ENCODE peak calls at places on chromosomes 7 and 10, in ten cellular contexts. One of them, this sample, is unnamed. For H3K4me1, the result is how much of the 10 kb centered on the place peaks cover.

GRCh38 chr7:1895664-1896515 is 225.8 kb downstream of the ELFN1 start:
- DNase-seq in prostate gland: no peak
- DNase-seq in CD8-positive, alpha-beta memory T cell: no peak
- DNase-seq in neural progenitor cell: no peak
- DNase-seq in GM23248: no peak
- DNase-seq in psoas muscle: peak
- DNase-seq in colonic mucosa: no peak
- DNase-seq in fibroblast of lung: no peak
- DNase-seq in right cardiac atrium: peak
- DNase-seq in right lobe of liver: peak
- DNase-seq in this sample: no peak

GRCh38 chr7:142817506-142817905 is 37.4 kb upstream of the EPHB6 start:
- DNase-seq in right lobe of liver: no peak
- DNase-seq in prostate gland: no peak
- DNase-seq in GM23248: no peak
- DNase-seq in right cardiac atrium: no peak
- DNase-seq in psoas muscle: no peak
- DNase-seq in CD8-positive, alpha-beta memory T cell: no peak
- DNase-seq in colonic mucosa: no peak
- DNase-seq in fibroblast of lung: no peak
- DNase-seq in neural progenitor cell: no peak
- DNase-seq in this sample: no peak

GRCh38 chr10:131689016-131689415 is 211.8 kb upstream of the PPP2R2D start:
- DNase-seq in GM23248: no peak
- DNase-seq in neural progenitor cell: peak
- DNase-seq in colonic mucosa: no peak
- DNase-seq in psoas muscle: no peak
- DNase-seq in fibroblast of lung: no peak
- DNase-seq in prostate gland: no peak
- DNase-seq in CD8-positive, alpha-beta memory T cell: no peak
- DNase-seq in right cardiac atrium: no peak
- DNase-seq in right lobe of liver: no peak
- DNase-seq in this sample: no peak

GRCh38 chr10:33352154-33352553 is 17.7 kb upstream of the NRP1 start:
- DNase-seq in prostate gland: no peak
- DNase-seq in GM23248: peak
- DNase-seq in right lobe of liver: no peak
- DNase-seq in neural progenitor cell: no peak
- DNase-seq in psoas muscle: no peak
- DNase-seq in right cardiac atrium: no peak
- DNase-seq in fibroblast of lung: peak
- DNase-seq in colonic mucosa: no peak
- DNase-seq in CD8-positive, alpha-beta memory T cell: no peak
- DNase-seq in this sample: no peak

GRCh38 chr10:127405221-127405620 is 143.9 kb upstream of the NPS start:
- DNase-seq in right lobe of liver: no peak
- DNase-seq in colonic mucosa: no peak
- DNase-seq in GM23248: peak
- DNase-seq in right cardiac atrium: no peak
- DNase-seq in neural progenitor cell: no peak
- DNase-seq in prostate gland: no peak
- DNase-seq in CD8-positive, alpha-beta memory T cell: no peak
- DNase-seq in fibroblast of lung: peak
- DNase-seq in psoas muscle: no peak
- DNase-seq in this sample: no peak

GRCh38 chr10:16945566-16945965 is 128.3 kb upstream of the RSU1 start:
- DNase-seq in neural progenitor cell: no peak
- DNase-seq in fibroblast of lung: no peak
- DNase-seq in GM23248: peak
- DNase-seq in psoas muscle: no peak
- DNase-seq in colonic mucosa: no peak
- DNase-seq in right cardiac atrium: no peak
- DNase-seq in CD8-positive, alpha-beta memory T cell: no peak
- DNase-seq in prostate gland: no peak
- DNase-seq in right lobe of liver: no peak
- DNase-seq in this sample: no peak

GRCh38 chr7:27636326-27637006 is 26.2 kb downstream of the HIBADH start:
- DNase-seq in colonic mucosa: no peak
- DNase-seq in CD8-positive, alpha-beta memory T cell: no peak
- DNase-seq in neural progenitor cell: peak
- DNase-seq in fibroblast of lung: peak
- DNase-seq in prostate gland: no peak
- DNase-seq in right cardiac atrium: no peak
- DNase-seq in GM23248: no peak
- DNase-seq in psoas muscle: no peak
- DNase-seq in right lobe of liver: no peak
- DNase-seq in this sample: no peak

GRCh38 chr10:61903184-61903990 is 1.9 kb downstream of the ARID5B start:
- DNase-seq in right cardiac atrium: peak
- DNase-seq in CD8-positive, alpha-beta memory T cell: peak
- DNase-seq in neural progenitor cell: peak
- DNase-seq in right lobe of liver: peak
- DNase-seq in fibroblast of lung: peak
- DNase-seq in GM23248: peak
- DNase-seq in psoas muscle: peak
- DNase-seq in prostate gland: peak
- DNase-seq in colonic mucosa: peak
- DNase-seq in this sample: peak

GRCh38 chr7:20797174-20798080 is 10.7 kb upstream of the SP8 start:
- DNase-seq in right cardiac atrium: no peak
- DNase-seq in neural progenitor cell: peak
- DNase-seq in fibroblast of lung: no peak
- DNase-seq in psoas muscle: peak
- DNase-seq in prostate gland: peak
- DNase-seq in colonic mucosa: peak
- DNase-seq in right lobe of liver: peak
- DNase-seq in GM23248: no peak
- DNase-seq in CD8-positive, alpha-beta memory T cell: no peak
- DNase-seq in this sample: no peak

GRCh38 chr7:20798081-20798693 is 11.5 kb upstream of the SP8 start:
- DNase-seq in fibroblast of lung: no peak
- DNase-seq in prostate gland: peak
- DNase-seq in right lobe of liver: peak
- DNase-seq in neural progenitor cell: peak
- DNase-seq in GM23248: peak
- DNase-seq in right cardiac atrium: peak
- DNase-seq in colonic mucosa: peak
- DNase-seq in psoas muscle: peak
- DNase-seq in CD8-positive, alpha-beta memory T cell: no peak
- DNase-seq in this sample: no peak

GRCh38 chr7:20799566-20800377 is 13.1 kb upstream of the SP8 start:
- DNase-seq in prostate gland: no peak
- DNase-seq in right cardiac atrium: no peak
- DNase-seq in GM23248: no peak
- DNase-seq in neural progenitor cell: peak
- DNase-seq in colonic mucosa: no peak
- DNase-seq in psoas muscle: no peak
- DNase-seq in right lobe of liver: no peak
- DNase-seq in CD8-positive, alpha-beta memory T cell: no peak
- DNase-seq in fibroblast of lung: no peak
- DNase-seq in this sample: no peak

GRCh38 chr7:20796565-20796964 is 9.9 kb upstream of the SP8 start:
- DNase-seq in GM23248: no peak
- DNase-seq in right cardiac atrium: no peak
- DNase-seq in right lobe of liver: no peak
- DNase-seq in prostate gland: no peak
- DNase-seq in CD8-positive, alpha-beta memory T cell: no peak
- DNase-seq in psoas muscle: no peak
- DNase-seq in neural progenitor cell: no peak
- DNase-seq in colonic mucosa: no peak
- DNase-seq in fibroblast of lung: no peak
- DNase-seq in this sample: no peak

DNA sequence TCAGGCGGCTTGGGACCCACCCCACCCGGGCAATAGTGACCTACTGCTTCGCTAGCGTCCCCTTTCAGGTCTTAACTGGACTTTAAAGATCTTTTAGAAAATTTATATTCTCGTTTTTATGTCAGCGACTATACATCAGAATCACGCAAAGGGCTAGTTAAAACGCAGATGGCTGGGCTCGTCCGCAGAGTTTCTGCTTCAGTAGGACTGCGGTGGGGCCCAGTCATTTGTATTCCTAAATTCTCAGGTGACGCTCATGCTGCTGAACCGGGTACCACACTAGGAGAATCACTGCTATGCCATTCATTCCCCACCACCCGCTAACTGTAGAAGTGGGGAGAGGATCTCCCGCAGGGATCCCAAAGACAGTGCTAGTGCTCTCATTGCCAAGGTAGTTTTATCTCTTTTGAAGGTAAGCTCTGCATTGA is 12.0 kb upstream of the SP8 start:
- DNase-seq in right cardiac atrium: no peak
- DNase-seq in psoas muscle: no peak
- DNase-seq in colonic mucosa: no peak
- DNase-seq in CD8-positive, alpha-beta memory T cell: no peak
- DNase-seq in neural progenitor cell: peak
- DNase-seq in prostate gland: no peak
- DNase-seq in right lobe of liver: no peak
- DNase-seq in fibroblast of lung: no peak
- DNase-seq in GM23248: no peak
- DNase-seq in this sample: no peak
- H3K4me3 ChIP-seq in right cardiac atrium: peak
- H3K4me3 ChIP-seq in psoas muscle: peak
- H3K4me3 ChIP-seq in colonic mucosa: peak
- H3K4me3 ChIP-seq in CD8-positive, alpha-beta memory T cell: no peak
- H3K4me3 ChIP-seq in neural progenitor cell: peak
- H3K4me3 ChIP-seq in prostate gland: peak
- H3K4me3 ChIP-seq in right lobe of liver: peak
- H3K4me3 ChIP-seq in fibroblast of lung: no peak
- H3K4me3 ChIP-seq in GM23248: peak
- H3K4me3 ChIP-seq in this sample: peak

DNA sequence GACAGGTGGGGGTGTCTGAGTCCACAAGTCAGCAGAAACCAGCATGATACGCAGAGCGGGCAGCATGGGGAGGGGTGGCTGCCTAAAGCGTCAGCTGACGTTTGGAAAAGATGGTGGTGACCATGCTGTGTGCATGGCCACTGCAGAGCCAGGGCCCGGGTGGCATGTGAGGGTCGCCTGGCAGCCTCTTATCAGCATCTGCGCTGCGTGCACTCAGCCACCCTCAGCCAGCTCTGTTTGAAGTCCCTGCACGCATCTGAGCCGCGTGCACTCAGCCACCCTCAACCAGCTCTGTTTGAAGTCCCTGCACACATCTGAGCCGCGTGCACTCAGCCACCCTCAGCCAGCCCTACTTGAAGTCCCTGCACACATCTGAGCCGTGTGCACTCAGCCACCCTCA is 61.5 kb downstream of the WDR37 start:
- DNase-seq in neural progenitor cell: no peak
- DNase-seq in psoas muscle: no peak
- DNase-seq in prostate gland: no peak
- DNase-seq in right cardiac atrium: no peak
- DNase-seq in right lobe of liver: no peak
- DNase-seq in CD8-positive, alpha-beta memory T cell: no peak
- DNase-seq in colonic mucosa: no peak
- DNase-seq in GM23248: no peak
- DNase-seq in fibroblast of lung: no peak
- DNase-seq in this sample: no peak
- H3K4me1 ChIP-seq in neural progenitor cell: under half
- H3K4me1 ChIP-seq in psoas muscle: under half
- H3K4me1 ChIP-seq in prostate gland: under half
- H3K4me1 ChIP-seq in right cardiac atrium: under half
- H3K4me1 ChIP-seq in right lobe of liver: under half
- H3K4me1 ChIP-seq in CD8-positive, alpha-beta memory T cell: under half
- H3K4me1 ChIP-seq in colonic mucosa: under half
- H3K4me1 ChIP-seq in GM23248: under half
- H3K4me1 ChIP-seq in fibroblast of lung: under half
- H3K4me1 ChIP-seq in this sample: under half

DNA sequence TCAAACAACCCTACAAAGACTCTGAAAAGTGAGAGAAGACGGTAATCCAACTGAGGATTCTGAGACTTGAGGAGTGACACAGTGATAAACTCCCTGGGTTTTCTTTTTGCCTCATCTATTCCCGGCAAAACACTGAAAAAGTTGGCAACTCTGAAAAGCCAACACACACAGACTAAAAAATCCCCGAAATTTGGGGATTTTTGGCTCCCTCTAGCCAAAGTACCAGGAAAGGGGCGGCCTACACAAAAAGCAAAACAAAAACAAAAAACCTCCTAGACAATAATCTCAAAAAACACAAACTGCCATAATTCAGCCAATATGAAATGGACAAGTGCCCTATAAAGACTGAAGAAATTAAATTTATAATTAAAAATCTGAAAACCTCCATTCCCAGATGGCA is 161.4 kb downstream of the ATE1 start:
- DNase-seq in CD8-positive, alpha-beta memory T cell: no peak
- DNase-seq in right cardiac atrium: no peak
- DNase-seq in colonic mucosa: no peak
- DNase-seq in psoas muscle: no peak
- DNase-seq in neural progenitor cell: no peak
- DNase-seq in fibroblast of lung: no peak
- DNase-seq in right lobe of liver: no peak
- DNase-seq in prostate gland: no peak
- DNase-seq in GM23248: no peak
- DNase-seq in this sample: no peak
- H3K27ac ChIP-seq in CD8-positive, alpha-beta memory T cell: no peak
- H3K27ac ChIP-seq in right cardiac atrium: no peak
- H3K27ac ChIP-seq in colonic mucosa: no peak
- H3K27ac ChIP-seq in psoas muscle: no peak
- H3K27ac ChIP-seq in neural progenitor cell: no peak
- H3K27ac ChIP-seq in fibroblast of lung: no peak
- H3K27ac ChIP-seq in right lobe of liver: no peak
- H3K27ac ChIP-seq in prostate gland: no peak
- H3K27ac ChIP-seq in GM23248: no peak
- H3K27ac ChIP-seq in this sample: no peak

GRCh38 chr10:80197972-80198591 is 7.3 kb downstream of the ANXA11 start:
- DNase-seq in prostate gland: no peak
- DNase-seq in right lobe of liver: no peak
- DNase-seq in GM23248: no peak
- DNase-seq in right cardiac atrium: no peak
- DNase-seq in neural progenitor cell: no peak
- DNase-seq in fibroblast of lung: no peak
- DNase-seq in colonic mucosa: no peak
- DNase-seq in CD8-positive, alpha-beta memory T cell: no peak
- DNase-seq in psoas muscle: peak
- DNase-seq in this sample: no peak

GRCh38 chr10:80200259-80200658 is 5.1 kb downstream of the ANXA11 start:
- DNase-seq in prostate gland: no peak
- DNase-seq in GM23248: no peak
- DNase-seq in colonic mucosa: no peak
- DNase-seq in CD8-positive, alpha-beta memory T cell: no peak
- DNase-seq in neural progenitor cell: no peak
- DNase-seq in right cardiac atrium: no peak
- DNase-seq in right lobe of liver: no peak
- DNase-seq in fibroblast of lung: no peak
- DNase-seq in psoas muscle: no peak
- DNase-seq in this sample: no peak

GRCh38 chr10:80200687-80201086 is 4.7 kb downstream of the ANXA11 start:
- DNase-seq in right lobe of liver: no peak
- DNase-seq in fibroblast of lung: no peak
- DNase-seq in prostate gland: no peak
- DNase-seq in psoas muscle: no peak
- DNase-seq in neural progenitor cell: no peak
- DNase-seq in colonic mucosa: no peak
- DNase-seq in right cardiac atrium: no peak
- DNase-seq in GM23248: no peak
- DNase-seq in CD8-positive, alpha-beta memory T cell: no peak
- DNase-seq in this sample: no peak

GRCh38 chr10:80201592-80202256 is 3.6 kb downstream of the ANXA11 start:
- DNase-seq in right cardiac atrium: no peak
- DNase-seq in psoas muscle: peak
- DNase-seq in prostate gland: no peak
- DNase-seq in GM23248: no peak
- DNase-seq in CD8-positive, alpha-beta memory T cell: no peak
- DNase-seq in right lobe of liver: no peak
- DNase-seq in colonic mucosa: no peak
- DNase-seq in neural progenitor cell: no peak
- DNase-seq in fibroblast of lung: no peak
- DNase-seq in this sample: no peak

DNA sequence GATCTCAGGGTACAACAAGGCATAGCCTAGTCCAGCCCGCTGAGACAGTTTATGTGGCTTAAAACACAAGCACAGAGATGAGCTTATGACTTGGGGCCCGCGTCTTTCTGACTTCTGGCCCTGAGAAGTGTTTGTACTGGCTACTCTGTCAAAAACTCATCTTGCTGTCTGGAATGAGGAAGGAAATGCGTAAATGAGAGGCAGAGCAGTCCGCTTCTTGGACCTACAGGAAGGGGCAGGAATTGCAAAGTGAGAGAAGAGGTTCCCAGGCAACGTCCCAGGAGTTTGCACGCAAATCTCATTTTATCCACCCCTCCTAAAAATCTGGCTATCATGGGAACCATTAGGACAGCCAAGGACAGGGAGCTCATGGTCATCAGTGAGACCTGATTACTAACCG is 5.5 kb downstream of the ANXA11 start:
- DNase-seq in fibroblast of lung: peak
- DNase-seq in prostate gland: no peak
- DNase-seq in GM23248: peak
- DNase-seq in colonic mucosa: peak
- DNase-seq in right cardiac atrium: peak
- DNase-seq in CD8-positive, alpha-beta memory T cell: no peak
- DNase-seq in right lobe of liver: no peak
- DNase-seq in neural progenitor cell: no peak
- DNase-seq in psoas muscle: peak
- DNase-seq in this sample: peak
- H3K4me3 ChIP-seq in fibroblast of lung: peak
- H3K4me3 ChIP-seq in prostate gland: no peak
- H3K4me3 ChIP-seq in GM23248: peak
- H3K4me3 ChIP-seq in colonic mucosa: no peak
- H3K4me3 ChIP-seq in right cardiac atrium: peak
- H3K4me3 ChIP-seq in CD8-positive, alpha-beta memory T cell: no peak
- H3K4me3 ChIP-seq in right lobe of liver: no peak
- H3K4me3 ChIP-seq in neural progenitor cell: no peak
- H3K4me3 ChIP-seq in psoas muscle: peak
- H3K4me3 ChIP-seq in this sample: peak

This sample was measured in tibial artery.